ENCODE peak calls at places on chromosomes 13 and 19, in six cellular contexts. X, E, L, A, C and O are unnamed samples.

GRCh38 chr19:12779162-12779993 is 4.0 kb upstream of the HOOK2 start:
- DNase-seq in X (peak), E (no peak), L (no peak), A (peak), C (peak), O (peak)

GRCh38 chr19:41705393-41706174 is 2.8 kb upstream of the CEACAM5 start:
- DNase-seq in X (no peak), E (no peak), L (peak), A (no peak), C (peak), O (peak)

GRCh38 chr19:9149976-9150375 is 9.8 kb downstream of the ZNF317 start:
- DNase-seq in X (no peak), E (no peak), L (no peak), A (no peak), C (no peak), O (no peak)

GRCh38 chr19:31317542-31317941 is 31.7 kb downstream of the TSHZ3 start:
- DNase-seq in X (no peak), E (no peak), L (no peak), A (no peak), C (no peak), O (no peak)

GRCh38 chr19:13827656-13828055 is 32.4 kb downstream of the ZSWIM4 start:
- DNase-seq in X (no peak), E (no peak), L (no peak), A (no peak), C (no peak), O (no peak)

GRCh38 chr19:39416152-39416551 is 3.7 kb downstream of the PLEKHG2 start:
- DNase-seq in X (no peak), E (no peak), L (no peak), A (no peak), C (no peak), O (no peak)

GRCh38 chr13:98822238-98822606 is 69.8 kb upstream of the SLC15A1 start:
- DNase-seq in X (no peak), E (no peak), L (no peak), A (peak), C (no peak), O (no peak)

GRCh38 chr13:69324109-69324886 is 783.3 kb upstream of the ATXN8OS start:
- DNase-seq in X (peak), E (no peak), L (no peak), A (no peak), C (no peak), O (no peak)